ENCODE peak calls at places on chromosomes 5 and 9, in five cellular contexts. H, C, N, F and Y are unnamed samples.

GRCh38 chr5:9544056-9544455 is 1.8 kb downstream of the SEMA5A start:
- DNase-seq in H (no peak), C (no peak), N (no peak), F (no peak), Y (no peak)

GRCh38 chr5:9445989-9446388 is 99.9 kb downstream of the SEMA5A start:
- DNase-seq in H (peak), C (no peak), N (no peak), F (peak), Y (no peak)

GRCh38 chr9:137494550-137495351 is 35.6 kb upstream of the NSMF start:
- DNase-seq in H (no peak), C (no peak), N (no peak), F (no peak), Y (no peak)

GRCh38 chr9:14403112-14403511 is 89.2 kb upstream of the NFIB start:
- DNase-seq in H (no peak), C (no peak), N (no peak), F (no peak), Y (no peak)

GRCh38 chr5:176716320-176716719 is 69.0 kb downstream of the TSPAN17 start:
- DNase-seq in H (peak), C (no peak), N (no peak), F (peak), Y (no peak)

GRCh38 chr5:96904054-96904931 is 28.0 kb downstream of the ERAP2 start:
- DNase-seq in H (peak), C (no peak), N (no peak), F (peak), Y (no peak)

GRCh38 chr9:7121055-7121454 is 363.3 kb downstream of the KDM4C start:
- DNase-seq in H (no peak), C (no peak), N (no peak), F (no peak), Y (no peak)

GRCh38 chr9:137467896-137468295 is 8.8 kb upstream of the NSMF start:
- DNase-seq in H (no peak), C (no peak), N (no peak), F (no peak), Y (no peak)

GRCh38 chr9:36543916-36544315 is 28.8 kb upstream of the MELK start:
- DNase-seq in H (peak), C (peak), N (no peak), F (no peak), Y (no peak)

GRCh38 chr9:107000218-107000617 is 137.3 kb downstream of the ZNF462 start:
- DNase-seq in H (no peak), C (no peak), N (no peak), F (no peak), Y (no peak)

GRCh38 chr5:119328753-119329602 is 26.8 kb upstream of the TNFAIP8 start:
- DNase-seq in H (peak), C (no peak), N (peak), F (peak), Y (no peak)

GRCh38 chr5:150223474-150223873 is 33.6 kb downstream of the SLC6A7 start:
- DNase-seq in H (no peak), C (no peak), N (no peak), F (no peak), Y (no peak)

GRCh38 chr5:16521561-16522090 is 56.0 kb upstream of the ZNF622 start:
- DNase-seq in H (no peak), C (no peak), N (no peak), F (no peak), Y (no peak)

GRCh38 chr9:137615387-137615871 is 3.4 kb upstream of the EHMT1 start:
- DNase-seq in H (no peak), C (no peak), N (no peak), F (no peak), Y (no peak)

GRCh38 chr9:134056483-134057310 is 11.1 kb downstream of the BRD3 start:
- DNase-seq in H (no peak), C (peak), N (no peak), F (no peak), Y (no peak)

GRCh38 chr5:159891371-159891770 is 24.9 kb upstream of the ADRA1B start:
- DNase-seq in H (no peak), C (no peak), N (no peak), F (no peak), Y (no peak)

GRCh38 chr5:146902471-146902870 is 23.9 kb upstream of the PPP2R2B start:
- DNase-seq in H (no peak), C (no peak), N (no peak), F (no peak), Y (no peak)

GRCh38 chr9:131422241-131422792 is 28.4 kb downstream of the PRRC2B start:
- DNase-seq in H (no peak), C (no peak), N (no peak), F (peak), Y (no peak)

GRCh38 chr9:129270205-129270604 is 92.1 kb upstream of the IER5L start:
- DNase-seq in H (no peak), C (no peak), N (peak), F (no peak), Y (no peak)

GRCh38 chr9:129400001-129400970 is 220.6 kb downstream of the C9orf50 start:
- DNase-seq in H (no peak), C (no peak), N (no peak), F (no peak), Y (no peak)

GRCh38 chr5:6603643-6604042 is 29.2 kb downstream of the NSUN2 start:
- DNase-seq in H (no peak), C (no peak), N (no peak), F (peak), Y (no peak)

GRCh38 chr9:75933982-75934381 is 43.5 kb downstream of the PCSK5 start:
- DNase-seq in H (no peak), C (no peak), N (no peak), F (no peak), Y (no peak)

GRCh38 chr9:69324549-69325401 is at the start of gene ENTREP1:
- DNase-seq in H (peak), C (peak), N (no peak), F (peak), Y (no peak)

GRCh38 chr5:82259172-82259800 is 18.9 kb downstream of the RPS23 start:
- DNase-seq in H (peak), C (no peak), N (no peak), F (peak), Y (no peak)

GRCh38 chr5:168683247-168683926 is 104.2 kb upstream of the PANK3 start:
- DNase-seq in H (no peak), C (no peak), N (peak), F (no peak), Y (no peak)

GRCh38 chr5:60820593-60821487 is 23.2 kb downstream of the ELOVL7 start:
- DNase-seq in H (no peak), C (no peak), N (no peak), F (no peak), Y (no peak)

GRCh38 chr9:8429768-8430167 is 630.2 kb upstream of the DMAC1 start:
- DNase-seq in H (no peak), C (no peak), N (no peak), F (no peak), Y (no peak)

GRCh38 chr5:152532714-152533113 is 127.6 kb upstream of the NMUR2 start:
- DNase-seq in H (peak), C (no peak), N (no peak), F (peak), Y (no peak)

GRCh38 chr5:71938886-71939285 is 168.4 kb upstream of the MAP1B start:
- DNase-seq in H (no peak), C (no peak), N (no peak), F (peak), Y (no peak)

GRCh38 chr5:116411101-116411571 is 163.5 kb downstream of the SEMA6A start:
- DNase-seq in H (peak), C (no peak), N (no peak), F (peak), Y (no peak)

GRCh38 chr9:97889941-97890557 is 32.3 kb downstream of the TRMO start:
- DNase-seq in H (no peak), C (no peak), N (peak), F (peak), Y (no peak)

GRCh38 chr5:132271251-132272246 is 14.1 kb downstream of the PDLIM4 start:
- DNase-seq in H (no peak), C (no peak), N (no peak), F (no peak), Y (no peak)

GRCh38 chr5:55480781-55481180 is 54.0 kb downstream of the PLPP1 start:
- DNase-seq in H (peak), C (no peak), N (no peak), F (peak), Y (no peak)

GRCh38 chr5:157241483-157241882 is 24.4 kb upstream of the CYFIP2 start:
- DNase-seq in H (no peak), C (no peak), N (no peak), F (no peak), Y (no peak)

GRCh38 chr5:123382252-123382651 is 41.0 kb downstream of the CEP120 start:
- DNase-seq in H (no peak), C (no peak), N (no peak), F (no peak), Y (no peak)

GRCh38 chr5:94689871-94690270 is 71.4 kb downstream of the SLF1 start:
- DNase-seq in H (peak), C (no peak), N (no peak), F (no peak), Y (no peak)

GRCh38 chr9:129471201-129472019 is 149.5 kb downstream of the C9orf50 start:
- DNase-seq in H (no peak), C (no peak), N (no peak), F (no peak), Y (no peak)

GRCh38 chr5:122896598-122897282 is 51.3 kb downstream of the SNX24 start:
- DNase-seq in H (peak), C (no peak), N (no peak), F (peak), Y (no peak)

GRCh38 chr9:68515304-68516017 is 25.2 kb downstream of the TMEM252 start:
- DNase-seq in H (peak), C (peak), N (no peak), F (peak), Y (no peak)

GRCh38 chr9:108672475-108673065 is 183.2 kb downstream of the ACTL7B start:
- DNase-seq in H (no peak), C (no peak), N (no peak), F (no peak), Y (no peak)

GRCh38 chr9:108671794-108672193 is 184.0 kb downstream of the ACTL7B start:
- DNase-seq in H (no peak), C (no peak), N (no peak), F (no peak), Y (no peak)

GRCh38 chr9:108673386-108673785 is 182.4 kb downstream of the ACTL7B start:
- DNase-seq in H (no peak), C (no peak), N (no peak), F (no peak), Y (no peak)

GRCh38 chr9:108668191-108668940 is 187.4 kb downstream of the ACTL7B start:
- DNase-seq in H (no peak), C (no peak), N (no peak), F (no peak), Y (no peak)

DNA sequence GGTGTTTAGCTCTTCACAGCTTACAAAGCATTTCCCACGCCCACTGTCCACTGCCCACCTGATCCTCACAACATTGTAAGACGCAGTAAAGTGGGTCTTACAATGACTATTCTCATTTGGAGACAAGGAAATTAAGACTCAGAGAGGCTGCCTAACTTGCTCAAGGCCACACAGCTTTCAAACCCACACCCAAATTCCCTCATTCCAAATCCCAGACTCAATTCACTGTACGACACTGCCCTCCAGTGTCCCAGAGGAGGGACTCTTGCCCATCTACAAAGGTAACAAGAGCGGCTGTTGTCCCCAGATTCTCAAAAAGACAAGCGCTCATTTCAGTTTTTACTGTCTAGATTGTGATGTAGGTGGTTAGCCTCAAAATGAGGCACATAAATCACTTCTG is 184.6 kb downstream of the ACTL7B start:
- DNase-seq in H (peak), C (no peak), N (no peak), F (peak), Y (no peak)
- TF ChIP-seq CTCF in H (peak), C (no peak), N (no peak), F (peak), Y (no peak)

DNA sequence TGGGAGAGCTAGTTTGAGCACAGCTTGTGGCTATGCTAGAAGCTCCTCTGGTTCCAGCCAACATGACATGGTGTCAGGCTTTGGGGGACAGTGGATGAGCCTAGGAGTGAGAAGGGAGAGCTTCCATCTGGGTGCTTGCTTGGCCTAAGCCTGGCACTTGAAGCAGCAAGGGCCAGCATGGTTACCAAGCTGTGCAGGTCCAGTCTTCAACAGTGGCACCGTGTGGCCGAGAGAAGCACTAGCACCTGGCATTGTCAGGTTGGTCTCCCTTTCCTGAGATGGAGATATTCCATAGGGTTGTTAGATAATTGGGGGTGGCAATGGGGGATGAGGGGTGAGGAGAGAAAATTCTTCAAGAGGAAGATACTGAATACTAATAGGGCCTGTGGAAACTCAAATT is 261.9 kb downstream of the PBX3 start:
- DNase-seq in H (no peak), C (no peak), N (no peak), F (peak), Y (no peak)
- TF ChIP-seq CTCF in H (no peak), C (no peak), N (no peak), F (peak), Y (no peak)

GRCh38 chr5:148911386-148911785 is 85.0 kb downstream of the ADRB2 start:
- DNase-seq in H (no peak), C (no peak), N (no peak), F (no peak), Y (no peak)

GRCh38 chr5:148913493-148913892 is 87.1 kb downstream of the ADRB2 start:
- DNase-seq in H (no peak), C (no peak), N (no peak), F (no peak), Y (no peak)

GRCh38 chr5:148913985-148914421 is 87.6 kb downstream of the ADRB2 start:
- DNase-seq in H (peak), C (no peak), N (no peak), F (peak), Y (no peak)

GRCh38 chr5:148912146-148912545 is 85.7 kb downstream of the ADRB2 start:
- DNase-seq in H (no peak), C (no peak), N (no peak), F (no peak), Y (no peak)

DNA sequence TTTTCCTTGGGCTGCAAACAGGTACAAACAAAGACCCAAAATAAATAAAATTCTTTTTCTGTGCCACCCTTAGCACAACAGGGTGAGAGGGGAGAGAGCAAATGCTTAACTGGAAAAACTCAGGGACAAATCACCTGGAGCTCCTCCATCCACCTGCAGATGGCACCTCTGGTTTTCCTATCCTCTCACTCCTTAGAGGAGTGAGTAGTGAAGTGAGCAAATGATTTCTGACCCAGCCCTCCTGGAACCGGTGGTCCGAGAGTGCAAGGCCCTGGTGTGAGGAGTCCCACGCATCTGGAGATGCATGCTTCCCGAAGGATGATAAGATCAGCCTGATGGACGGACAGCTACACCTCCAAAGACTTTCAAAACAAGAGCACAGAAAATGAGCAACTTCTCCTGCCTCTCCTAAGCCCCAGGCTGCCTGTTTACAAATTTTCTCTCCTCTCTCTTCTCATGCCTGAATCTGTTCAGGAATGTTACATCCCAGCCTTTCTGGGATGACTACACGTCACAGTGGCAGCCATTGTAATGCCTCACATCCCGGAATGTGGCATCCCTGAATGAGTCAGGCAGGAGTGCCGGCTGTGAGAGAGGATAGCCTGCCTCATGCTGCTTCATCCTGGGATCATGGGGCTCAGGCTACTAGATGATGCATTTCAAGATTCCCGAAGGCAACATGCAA is 86.4 kb downstream of the ADRB2 start:
- DNase-seq in H (peak), C (no peak), N (no peak), F (peak), Y (no peak)
- TF ChIP-seq CTCF in H (no peak), C (no peak), N (no peak), F (peak), Y (no peak)

GRCh38 chr5:89729623-89730390 is 679.7 kb downstream of the CETN3 start:
- DNase-seq in H (no peak), C (no peak), N (no peak), F (peak), Y (no peak)
- TF ChIP-seq CTCF in H (no peak), C (no peak), N (no peak), F (peak), Y (no peak)

GRCh38 chr9:90898229-90898628 is 96.6 kb downstream of the SYK start:
- DNase-seq in H (peak), C (no peak), N (no peak), F (peak), Y (no peak)
- TF ChIP-seq CTCF in H (no peak), C (no peak), N (no peak), F (peak), Y (no peak)

GRCh38 chr5:170216262-170216864 is 16.4 kb upstream of the C5orf58 start:
- DNase-seq in H (peak), C (no peak), N (no peak), F (peak), Y (no peak)
- TF ChIP-seq CTCF in H (peak), C (peak), N (no peak), F (peak), Y (no peak)